ENCODE peak calls at places on chromosomes 13 and 19, in nine cellular contexts. B is lower leg skin; R is activated naive CD8-positive, alpha-beta T cell treated with anti-CD3 and anti-CD28 coated beads, Interleukin-2, amount 10 ng/mL, durations not matched to agents 7 days and 5 days; M is astrocyte of the hippocampus; I is stimulated activated naive CD4-positive, alpha-beta T cell treated with Interleukin-2 at 50 U/mL for 16 hours; W is IMR-90; X is osteoblast; Z is NCI-H2081; U is NCI-H187 treated with DMSO at 0.1 percent for 48 hours. F is an unnamed sample.

GRCh38 chr13:98233127-98233526 is 56.1 kb upstream of the RNF113B start:
- DNase-seq in M (no peak), Z (no peak), R (no peak), B (no peak), I (no peak), X (no peak), W (no peak), U (no peak), F (peak)

GRCh38 chr13:47299316-47299715 is 402.5 kb upstream of the HTR2A start:
- DNase-seq in X (no peak), R (no peak), W (peak), M (peak), B (no peak), Z (no peak), I (no peak), U (no peak), F (peak)

GRCh38 chr13:77511552-77511951 is 24.0 kb upstream of the SCEL start:
- DNase-seq in W (no peak), R (no peak), I (no peak), B (no peak), Z (peak), X (no peak), M (no peak), U (no peak), F (peak)

GRCh38 chr19:2495651-2496316 is 19.9 kb downstream of the GADD45B start:
- DNase-seq in W (no peak), U (no peak), R (no peak), I (no peak), M (no peak), B (no peak), Z (no peak), X (peak), F (no peak)

GRCh38 chr13:111166882-111167281 is 51.8 kb downstream of the ARHGEF7 start:
- DNase-seq in R (no peak), W (no peak), U (no peak), B (no peak), X (no peak), Z (peak), M (no peak), I (no peak), F (no peak)

GRCh38 chr19:10112895-10113591 is 1.6 kb downstream of the P2RY11 start:
- DNase-seq in M (peak), Z (peak), R (peak), I (peak), B (no peak), W (no peak), X (peak), U (no peak), F (no peak)

GRCh38 chr13:22214184-22214583 is 543.3 kb downstream of the FGF9 start:
- DNase-seq in U (no peak), Z (no peak), I (no peak), X (no peak), M (no peak), B (no peak), R (no peak), W (no peak), F (no peak)

GRCh38 chr13:113729329-113730019 is 29.6 kb upstream of the TMEM255B start:
- DNase-seq in B (no peak), U (no peak), W (no peak), R (no peak), X (no peak), I (no peak), Z (no peak), M (no peak), F (no peak)

GRCh38 chr13:106568225-106569003 is 477 bp upstream of the ARGLU1 start:
- DNase-seq in R (no peak), W (no peak), B (no peak), Z (peak), X (no peak), M (no peak), U (no peak), I (no peak), F (peak)

GRCh38 chr13:33875658-33876401 is 57.9 kb downstream of the RFC3 start:
- DNase-seq in R (no peak), X (no peak), I (no peak), B (no peak), M (no peak), Z (no peak), U (no peak), W (no peak), F (no peak)

GRCh38 chr19:12867120-12868099 is 13.8 kb downstream of the DNASE2 start:
- DNase-seq in W (peak), X (peak), U (no peak), M (peak), R (peak), B (no peak), Z (no peak), I (peak), F (peak)

GRCh38 chr13:102703721-102704035 is 8.8 kb upstream of the METTL21C start:
- DNase-seq in X (no peak), M (no peak), I (no peak), B (no peak), Z (no peak), U (no peak), R (no peak), W (no peak), F (peak)

GRCh38 chr13:32645854-32646253 is 59.6 kb downstream of the PDS5B start:
- DNase-seq in I (peak), W (no peak), X (no peak), U (no peak), Z (no peak), R (no peak), M (no peak), B (no peak), F (no peak)

GRCh38 chr19:55536366-55536765 is 567 bp downstream of the SBK2 start:
- DNase-seq in R (no peak), I (no peak), U (no peak), M (no peak), X (peak), B (no peak), Z (no peak), W (no peak), F (no peak)

GRCh38 chr19:2059422-2060201 is 8.6 kb upstream of the MKNK2 start:
- DNase-seq in M (peak), R (no peak), B (peak), X (peak), W (peak), Z (no peak), I (no peak), U (no peak), F (peak)

GRCh38 chr13:113219311-113219940 is 10.0 kb downstream of the CUL4A start:
- DNase-seq in U (no peak), M (no peak), W (peak), Z (no peak), X (peak), R (no peak), I (no peak), B (no peak), F (no peak)

GRCh38 chr13:113453962-113454361 is 674 bp upstream of the ADPRHL1 start:
- DNase-seq in Z (no peak), I (no peak), U (no peak), B (peak), R (no peak), M (peak), W (no peak), X (no peak), F (no peak)

F was measured in renal cortical epithelial cell.